ENCODE peak calls at places on chromosome 12, in eight cellular contexts. One of them, this sample, is unnamed.

GRCh38 chr12:124556896-124557501 is 10.4 kb downstream of the NCOR2 start:
- DNase-seq in HS-5: no peak
- DNase-seq in stimulated activated CD8-positive, alpha-beta memory T cell treated with anti-CD3 and anti-CD28 coated beads, Interleukin-12 subunit alpha, Interleukin-12 subunit beta, amount 100 ng/mL, for 4 hours: no peak
- DNase-seq in posterior vena cava: no peak
- DNase-seq in A549: no peak
- DNase-seq in AML-193: no peak
- DNase-seq in HT-29: no peak
- DNase-seq in D341Med: no peak
- DNase-seq in this sample: no peak

GRCh38 chr12:92462049-92462448 is 240.7 kb upstream of the PLEKHG7 start:
- DNase-seq in HS-5: no peak
- DNase-seq in stimulated activated CD8-positive, alpha-beta memory T cell treated with anti-CD3 and anti-CD28 coated beads, Interleukin-12 subunit alpha, Interleukin-12 subunit beta, amount 100 ng/mL, for 4 hours: no peak
- DNase-seq in posterior vena cava: no peak
- DNase-seq in A549: no peak
- DNase-seq in AML-193: peak
- DNase-seq in HT-29: no peak
- DNase-seq in D341Med: no peak
- DNase-seq in this sample: peak

GRCh38 chr12:57175428-57176138 is 28.2 kb upstream of the LRP1-AS start:
- DNase-seq in HS-5: no peak
- DNase-seq in stimulated activated CD8-positive, alpha-beta memory T cell treated with anti-CD3 and anti-CD28 coated beads, Interleukin-12 subunit alpha, Interleukin-12 subunit beta, amount 100 ng/mL, for 4 hours: no peak
- DNase-seq in posterior vena cava: peak
- DNase-seq in A549: peak
- DNase-seq in AML-193: peak
- DNase-seq in HT-29: peak
- DNase-seq in D341Med: peak
- DNase-seq in this sample: peak

GRCh38 chr12:90250041-90250440 is 541.4 kb upstream of the ATP2B1 start:
- DNase-seq in HS-5: no peak
- DNase-seq in stimulated activated CD8-positive, alpha-beta memory T cell treated with anti-CD3 and anti-CD28 coated beads, Interleukin-12 subunit alpha, Interleukin-12 subunit beta, amount 100 ng/mL, for 4 hours: no peak
- DNase-seq in posterior vena cava: no peak
- DNase-seq in A549: no peak
- DNase-seq in AML-193: no peak
- DNase-seq in HT-29: no peak
- DNase-seq in D341Med: no peak
- DNase-seq in this sample: no peak

GRCh38 chr12:117459229-117459628 is 97.8 kb upstream of the NOS1 start:
- DNase-seq in HS-5: no peak
- DNase-seq in stimulated activated CD8-positive, alpha-beta memory T cell treated with anti-CD3 and anti-CD28 coated beads, Interleukin-12 subunit alpha, Interleukin-12 subunit beta, amount 100 ng/mL, for 4 hours: no peak
- DNase-seq in posterior vena cava: no peak
- DNase-seq in A549: no peak
- DNase-seq in AML-193: no peak
- DNase-seq in HT-29: no peak
- DNase-seq in D341Med: no peak
- DNase-seq in this sample: no peak

GRCh38 chr12:11741434-11742092 is 92.1 kb downstream of the ETV6 start:
- DNase-seq in HS-5: no peak
- DNase-seq in stimulated activated CD8-positive, alpha-beta memory T cell treated with anti-CD3 and anti-CD28 coated beads, Interleukin-12 subunit alpha, Interleukin-12 subunit beta, amount 100 ng/mL, for 4 hours: no peak
- DNase-seq in posterior vena cava: no peak
- DNase-seq in A549: no peak
- DNase-seq in AML-193: no peak
- DNase-seq in HT-29: peak
- DNase-seq in D341Med: no peak
- DNase-seq in this sample: no peak

GRCh38 chr12:4797096-4797495 is 76.9 kb downstream of the GALNT8 start:
- DNase-seq in HS-5: no peak
- DNase-seq in stimulated activated CD8-positive, alpha-beta memory T cell treated with anti-CD3 and anti-CD28 coated beads, Interleukin-12 subunit alpha, Interleukin-12 subunit beta, amount 100 ng/mL, for 4 hours: no peak
- DNase-seq in posterior vena cava: no peak
- DNase-seq in A549: no peak
- DNase-seq in AML-193: no peak
- DNase-seq in HT-29: no peak
- DNase-seq in D341Med: no peak
- DNase-seq in this sample: no peak

GRCh38 chr12:53939141-53940108 is 794 bp downstream of the HOXC13 start:
- DNase-seq in HS-5: no peak
- DNase-seq in stimulated activated CD8-positive, alpha-beta memory T cell treated with anti-CD3 and anti-CD28 coated beads, Interleukin-12 subunit alpha, Interleukin-12 subunit beta, amount 100 ng/mL, for 4 hours: no peak
- DNase-seq in posterior vena cava: no peak
- DNase-seq in A549: peak
- DNase-seq in AML-193: no peak
- DNase-seq in HT-29: no peak
- DNase-seq in D341Med: no peak
- DNase-seq in this sample: peak

GRCh38 chr12:67364228-67364627 is 95.1 kb downstream of the CAND1 start:
- DNase-seq in HS-5: no peak
- DNase-seq in stimulated activated CD8-positive, alpha-beta memory T cell treated with anti-CD3 and anti-CD28 coated beads, Interleukin-12 subunit alpha, Interleukin-12 subunit beta, amount 100 ng/mL, for 4 hours: no peak
- DNase-seq in posterior vena cava: no peak
- DNase-seq in A549: no peak
- DNase-seq in AML-193: no peak
- DNase-seq in HT-29: no peak
- DNase-seq in D341Med: no peak
- DNase-seq in this sample: peak

GRCh38 chr12:951166-951565 is 1.7 kb upstream of the RAD52 start:
- DNase-seq in HS-5: no peak
- DNase-seq in stimulated activated CD8-positive, alpha-beta memory T cell treated with anti-CD3 and anti-CD28 coated beads, Interleukin-12 subunit alpha, Interleukin-12 subunit beta, amount 100 ng/mL, for 4 hours: no peak
- DNase-seq in posterior vena cava: no peak
- DNase-seq in A549: no peak
- DNase-seq in AML-193: no peak
- DNase-seq in HT-29: no peak
- DNase-seq in D341Med: no peak
- DNase-seq in this sample: no peak

GRCh38 chr12:75632452-75632851 is 121.0 kb upstream of the KRR1 start:
- DNase-seq in HS-5: no peak
- DNase-seq in stimulated activated CD8-positive, alpha-beta memory T cell treated with anti-CD3 and anti-CD28 coated beads, Interleukin-12 subunit alpha, Interleukin-12 subunit beta, amount 100 ng/mL, for 4 hours: no peak
- DNase-seq in posterior vena cava: no peak
- DNase-seq in A549: no peak
- DNase-seq in AML-193: no peak
- DNase-seq in HT-29: no peak
- DNase-seq in D341Med: no peak
- DNase-seq in this sample: no peak

GRCh38 chr12:45468751-45469615 is 253.1 kb downstream of the ANO6 start:
- DNase-seq in HS-5: no peak
- DNase-seq in stimulated activated CD8-positive, alpha-beta memory T cell treated with anti-CD3 and anti-CD28 coated beads, Interleukin-12 subunit alpha, Interleukin-12 subunit beta, amount 100 ng/mL, for 4 hours: no peak
- DNase-seq in posterior vena cava: no peak
- DNase-seq in A549: no peak
- DNase-seq in AML-193: no peak
- DNase-seq in HT-29: no peak
- DNase-seq in D341Med: no peak
- DNase-seq in this sample: no peak

GRCh38 chr12:49705479-49706267 is 1.5 kb downstream of the FMNL3 start:
- DNase-seq in HS-5: peak
- DNase-seq in stimulated activated CD8-positive, alpha-beta memory T cell treated with anti-CD3 and anti-CD28 coated beads, Interleukin-12 subunit alpha, Interleukin-12 subunit beta, amount 100 ng/mL, for 4 hours: peak
- DNase-seq in posterior vena cava: no peak
- DNase-seq in A549: no peak
- DNase-seq in AML-193: peak
- DNase-seq in HT-29: no peak
- DNase-seq in D341Med: peak
- DNase-seq in this sample: peak

GRCh38 chr12:47942327-47943230 is 20.8 kb upstream of the TMEM106C start:
- DNase-seq in HS-5: no peak
- DNase-seq in stimulated activated CD8-positive, alpha-beta memory T cell treated with anti-CD3 and anti-CD28 coated beads, Interleukin-12 subunit alpha, Interleukin-12 subunit beta, amount 100 ng/mL, for 4 hours: no peak
- DNase-seq in posterior vena cava: no peak
- DNase-seq in A549: no peak
- DNase-seq in AML-193: no peak
- DNase-seq in HT-29: no peak
- DNase-seq in D341Med: peak
- DNase-seq in this sample: no peak

GRCh38 chr12:51270067-51270846 is at the start of gene SMAGP:
- DNase-seq in HS-5: no peak
- DNase-seq in stimulated activated CD8-positive, alpha-beta memory T cell treated with anti-CD3 and anti-CD28 coated beads, Interleukin-12 subunit alpha, Interleukin-12 subunit beta, amount 100 ng/mL, for 4 hours: peak
- DNase-seq in posterior vena cava: peak
- DNase-seq in A549: peak
- DNase-seq in AML-193: no peak
- DNase-seq in HT-29: peak
- DNase-seq in D341Med: peak
- DNase-seq in this sample: peak

GRCh38 chr12:40033260-40033649 is 72.6 kb downstream of the SLC2A13 start:
- DNase-seq in HS-5: no peak
- DNase-seq in stimulated activated CD8-positive, alpha-beta memory T cell treated with anti-CD3 and anti-CD28 coated beads, Interleukin-12 subunit alpha, Interleukin-12 subunit beta, amount 100 ng/mL, for 4 hours: no peak
- DNase-seq in posterior vena cava: no peak
- DNase-seq in A549: no peak
- DNase-seq in AML-193: no peak
- DNase-seq in HT-29: no peak
- DNase-seq in D341Med: no peak
- DNase-seq in this sample: no peak

GRCh38 chr12:5614206-5614605 is 182.3 kb downstream of the NTF3 start:
- DNase-seq in HS-5: no peak
- DNase-seq in stimulated activated CD8-positive, alpha-beta memory T cell treated with anti-CD3 and anti-CD28 coated beads, Interleukin-12 subunit alpha, Interleukin-12 subunit beta, amount 100 ng/mL, for 4 hours: no peak
- DNase-seq in posterior vena cava: no peak
- DNase-seq in A549: no peak
- DNase-seq in AML-193: no peak
- DNase-seq in HT-29: no peak
- DNase-seq in D341Med: no peak
- DNase-seq in this sample: no peak

GRCh38 chr12:76311796-76312195 is 36.4 kb downstream of the BBS10 start:
- DNase-seq in HS-5: peak
- DNase-seq in stimulated activated CD8-positive, alpha-beta memory T cell treated with anti-CD3 and anti-CD28 coated beads, Interleukin-12 subunit alpha, Interleukin-12 subunit beta, amount 100 ng/mL, for 4 hours: no peak
- DNase-seq in posterior vena cava: no peak
- DNase-seq in A549: peak
- DNase-seq in AML-193: no peak
- DNase-seq in HT-29: no peak
- DNase-seq in D341Med: no peak
- DNase-seq in this sample: peak

GRCh38 chr12:105090361-105090760 is 6.1 kb upstream of the ALDH1L2 start:
- DNase-seq in HS-5: no peak
- DNase-seq in stimulated activated CD8-positive, alpha-beta memory T cell treated with anti-CD3 and anti-CD28 coated beads, Interleukin-12 subunit alpha, Interleukin-12 subunit beta, amount 100 ng/mL, for 4 hours: no peak
- DNase-seq in posterior vena cava: no peak
- DNase-seq in A549: no peak
- DNase-seq in AML-193: no peak
- DNase-seq in HT-29: no peak
- DNase-seq in D341Med: no peak
- DNase-seq in this sample: no peak

GRCh38 chr12:98296462-98297079 is 218.8 kb upstream of the TMPO start:
- DNase-seq in HS-5: no peak
- DNase-seq in stimulated activated CD8-positive, alpha-beta memory T cell treated with anti-CD3 and anti-CD28 coated beads, Interleukin-12 subunit alpha, Interleukin-12 subunit beta, amount 100 ng/mL, for 4 hours: no peak
- DNase-seq in posterior vena cava: no peak
- DNase-seq in A549: no peak
- DNase-seq in AML-193: peak
- DNase-seq in HT-29: no peak
- DNase-seq in D341Med: no peak
- DNase-seq in this sample: no peak